ENCODE peak calls at places on chromosomes 6 and 20, in eight cellular contexts. S is stomach; T is foreskin keratinocyte; V is dorsolateral prefrontal cortex; B is CD4-positive, alpha-beta T cell; R is astrocyte; H is left ventricle myocardium inferior; A is uterus. Q is an unnamed sample.

GRCh38 chr20:18224968-18225568 is 63.3 kb upstream of the ZNF133 start:
- DNase-seq in V (peak; percentile 40), S (peak; percentile 48), R (peak; percentile 41), H (peak; percentile 34), B (no peak), A (no peak), T (peak; percentile 51), Q (peak; percentile 29)

GRCh38 chr6:26020983-26021349 is 58.4 kb downstream of the TRIM38 start:
- DNase-seq in T (no peak), V (no peak), A (peak; percentile 62), H (peak; percentile 56), B (peak; percentile 39), R (peak; percentile 58), S (peak; percentile 64), Q (no peak)

GRCh38 chr6:143727035-143727434 is 49.3 kb downstream of the PHACTR2 start:
- DNase-seq in R (peak; percentile 20), T (peak; percentile 45), B (no peak), S (no peak), H (no peak), V (no peak), A (no peak), Q (no peak)

GRCh38 chr6:142728367-142728766 is 216.6 kb downstream of the HIVEP2 start:
- DNase-seq in B (no peak), T (peak; percentile 36), H (no peak), S (no peak), R (no peak), A (no peak), V (no peak), Q (no peak)

GRCh38 chr20:41268402-41268801 is 49.1 kb downstream of the ZHX3 start:
- DNase-seq in H (no peak), V (no peak), A (no peak), S (no peak), R (no peak), B (no peak), T (no peak), Q (no peak)

GRCh38 chr6:21595951-21596378 is 2.4 kb downstream of the SOX4 start:
- DNase-seq in A (peak; percentile 40), R (no peak), V (no peak), B (no peak), T (no peak), H (no peak), S (no peak), Q (no peak)

GRCh38 chr6:38705924-38706323 is 3.0 kb upstream of the GLO1 start:
- DNase-seq in T (no peak), V (no peak), A (no peak), B (no peak), R (no peak), S (no peak), H (no peak), Q (no peak)

GRCh38 chr6:169800116-169800667 is 48.8 kb downstream of the ERMARD start:
- DNase-seq in A (no peak), T (no peak), B (no peak), V (no peak), R (no peak), H (no peak), S (no peak), Q (no peak)

GRCh38 chr6:158774734-158775449 is 44.3 kb downstream of the EZR start:
- DNase-seq in R (no peak), V (no peak), B (no peak), S (no peak), H (no peak), A (no peak), T (no peak), Q (no peak)

GRCh38 chr6:159887146-159887545 is 3.6 kb upstream of the MAS1 start:
- DNase-seq in B (no peak), A (no peak), S (no peak), V (no peak), H (no peak), T (no peak), R (no peak), Q (no peak)

GRCh38 chr6:5998236-5998635 is 8.5 kb downstream of the NRN1 start:
- DNase-seq in H (no peak), S (no peak), R (no peak), B (no peak), T (no peak), V (no peak), A (no peak), Q (no peak)

GRCh38 chr20:52312131-52312729 is 120.7 kb upstream of the ZFP64 start:
- DNase-seq in H (no peak), S (peak; percentile 35), B (peak; percentile 52), R (peak; percentile 38), T (peak; percentile 40), A (peak; percentile 16), V (no peak), Q (peak; percentile 48)

GRCh38 chr20:48622421-48622820 is 205.4 kb downstream of the PREX1 start:
- DNase-seq in V (no peak), A (no peak), S (no peak), H (no peak), R (no peak), T (no peak), B (no peak), Q (no peak)

GRCh38 chr20:58511861-58512260 is 3.3 kb downstream of the APCDD1L start:
- DNase-seq in H (no peak), S (no peak), A (no peak), R (no peak), B (no peak), V (no peak), T (no peak), Q (no peak)

GRCh38 chr20:58513580-58514285 is 1.5 kb downstream of the APCDD1L start:
- DNase-seq in B (no peak), H (no peak), A (no peak), V (no peak), S (no peak), R (no peak), T (no peak), Q (no peak)

GRCh38 chr20:58514321-58515239 is 619 bp downstream of the APCDD1L start:
- DNase-seq in R (peak; percentile 56), S (no peak), B (no peak), T (peak; percentile 42), A (no peak), H (no peak), V (no peak), Q (no peak)

GRCh38 chr20:58511364-58511763 is 3.8 kb downstream of the APCDD1L start:
- DNase-seq in S (no peak), R (peak; percentile 86), A (no peak), T (peak; percentile 49), B (no peak), H (no peak), V (no peak), Q (no peak)

DNA sequence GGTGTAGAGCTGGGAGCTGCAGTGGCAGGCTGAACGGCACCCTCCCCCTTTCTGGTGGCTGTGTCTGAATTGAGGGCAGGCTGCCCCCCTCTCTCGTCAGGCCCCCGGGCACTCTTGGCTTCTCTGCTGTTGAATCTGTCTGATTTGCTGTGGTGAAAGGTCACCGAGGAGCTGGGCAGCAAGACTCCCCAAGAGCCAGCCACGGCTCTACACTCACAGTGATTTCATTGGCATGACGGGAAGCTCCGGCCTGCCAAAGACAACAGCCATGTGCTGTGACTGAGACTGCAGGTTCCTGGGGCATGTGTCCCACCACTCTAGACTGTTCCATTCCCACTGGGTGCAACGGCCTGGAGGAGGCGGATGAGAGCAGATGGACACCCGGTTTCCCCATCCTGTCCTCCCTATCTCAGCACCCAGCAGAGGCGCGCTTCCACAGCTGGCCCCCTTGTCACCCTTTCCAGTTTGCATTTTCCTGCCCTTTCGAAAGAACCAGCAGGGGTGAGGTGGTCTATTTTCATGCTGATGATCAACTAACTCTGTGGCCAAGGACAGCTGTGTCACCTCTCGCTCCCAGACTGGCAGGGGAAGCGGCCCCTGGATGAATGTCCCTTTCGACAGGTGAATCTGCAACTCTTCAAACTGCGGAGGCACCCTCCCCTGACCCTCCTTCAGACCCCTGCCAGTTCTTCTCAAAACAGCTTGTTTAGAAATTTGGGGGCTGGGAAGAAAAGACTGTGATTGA is 2.2 kb downstream of the APCDD1L start:
- DNase-seq in B (no peak), S (no peak), H (no peak), T (no peak), A (no peak), R (peak; percentile 41), V (no peak), Q (no peak)
- TF ChIP-seq CTCF in B (no peak), S (no peak), H (no peak), T (no peak), A (no peak), R (no peak), V (no peak), Q (no peak)

DNA sequence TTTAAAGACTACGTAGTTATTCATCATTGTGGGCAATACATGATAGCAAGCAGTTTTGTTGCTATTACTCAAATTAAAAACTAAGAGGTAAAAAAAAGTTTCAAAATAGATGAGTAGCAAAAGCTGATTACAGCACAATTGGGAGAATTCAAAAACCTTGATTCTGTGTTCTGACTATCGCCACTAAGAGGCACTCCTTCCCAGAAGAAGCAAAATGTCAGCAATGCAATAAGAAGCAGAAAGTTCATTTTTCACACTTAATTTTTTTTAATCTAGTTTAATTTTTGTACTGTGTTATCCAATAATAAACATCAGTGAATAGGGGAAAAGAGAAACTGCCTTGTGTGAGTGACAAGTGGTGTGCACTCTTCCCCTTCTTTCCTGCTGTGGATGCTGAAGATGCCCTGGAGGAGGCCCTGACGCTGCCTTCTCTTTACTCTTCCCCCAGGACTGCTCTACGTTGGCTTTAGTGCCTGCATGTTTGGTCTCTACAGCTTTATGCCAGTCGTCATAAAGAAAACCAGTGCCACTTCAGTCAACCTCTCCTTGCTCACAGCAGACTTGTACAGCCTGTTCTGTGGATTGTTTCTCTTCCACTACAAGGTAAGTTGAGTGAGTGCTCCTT is 263.2 kb upstream of the PLN start:
- DNase-seq in R (no peak), H (no peak), T (no peak), S (no peak), V (no peak), B (no peak), A (no peak), Q (no peak)
- TF ChIP-seq CTCF in R (peak; percentile 45), H (peak; percentile 64), T (peak; percentile 49), S (no peak), V (peak; percentile 75), B (no peak), A (peak; percentile 57), Q (peak; percentile 50)

GRCh38 chr20:50794181-50794845 is 548 bp upstream of the BCAS4 start:
- DNase-seq in R (no peak), V (no peak), A (no peak), T (no peak), H (no peak), B (no peak), S (no peak), Q (no peak)

GRCh38 chr20:50798650-50799049 is 3.8 kb downstream of the BCAS4 start:
- DNase-seq in A (no peak), R (no peak), H (no peak), V (no peak), B (no peak), T (no peak), S (no peak), Q (no peak)

GRCh38 chr20:50797142-50797541 is 2.3 kb downstream of the BCAS4 start:
- DNase-seq in B (no peak), T (no peak), A (no peak), R (no peak), S (no peak), V (no peak), H (no peak), Q (no peak)

GRCh38 chr20:50792708-50793574 is 1.9 kb upstream of the BCAS4 start:
- DNase-seq in A (no peak), T (no peak), R (peak; percentile 22), V (no peak), S (no peak), H (no peak), B (no peak), Q (no peak)

GRCh38 chr20:50794846-50795634 is at the start of gene BCAS4:
- DNase-seq in H (peak; percentile 66), V (peak; percentile 77), S (peak; percentile 84), R (peak; percentile 45), B (peak; percentile 81), A (peak; percentile 79), T (peak; percentile 52), Q (no peak)
- TF ChIP-seq CTCF in H (peak; percentile 88), V (peak; percentile 77), S (no peak), R (peak; percentile 72), B (peak; percentile 40), A (peak; percentile 98), T (peak; percentile 98), Q (peak; percentile 57)

GRCh38 chr6:57040011-57040410 is 6.5 kb upstream of the KIAA1586 start:
- DNase-seq in V (no peak), S (no peak), H (no peak), T (no peak), A (no peak), R (no peak), B (no peak), Q (no peak)
- TF ChIP-seq CTCF in V (no peak), S (no peak), H (no peak), T (no peak), A (no peak), R (no peak), B (no peak), Q (peak; percentile 14)

Q was measured in HFF-Myc.